ENCODE peak calls at places on chromosomes 12 and 14, in six cellular contexts. G, F, L, W, U and K are unnamed samples.

GRCh38 chr14:104199266-104199665 is 60.9 kb downstream of the KIF26A start:
- DNase-seq in G (no peak), L (no peak), W (no peak), F (no peak), U (no peak), K (no peak)

GRCh38 chr14:71414631-71415403 is 507.6 kb downstream of the PCNX1 start:
- DNase-seq in G (no peak), L (no peak), U (no peak), W (no peak), F (no peak), K (no peak)

GRCh38 chr12:31600252-31600651 is 9.3 kb upstream of the DENND5B start:
- DNase-seq in F (no peak), W (no peak), U (no peak), G (no peak), L (no peak), K (no peak)

GRCh38 chr12:56629459-56630179 is 507 bp downstream of the BAZ2A start:
- DNase-seq in U (no peak), L (peak; percentile 34), W (no peak), F (peak; percentile 39), G (peak; percentile 59), K (no peak)

GRCh38 chr14:88380405-88380804 is 5.1 kb upstream of the SPATA7 start:
- DNase-seq in G (no peak), W (no peak), L (no peak), F (no peak), U (no peak), K (no peak)

GRCh38 chr12:12476836-12477531 is 85.7 kb downstream of the DUSP16 start:
- DNase-seq in L (no peak), F (no peak), G (no peak), W (no peak), U (peak; percentile 88), K (no peak)

GRCh38 chr12:29769162-29769820 is 14.5 kb downstream of the TMTC1 start:
- DNase-seq in G (no peak), F (no peak), W (no peak), L (no peak), U (no peak), K (peak; percentile 24)

GRCh38 chr12:40222247-40222646 is 2.5 kb upstream of the LRRK2 start:
- DNase-seq in W (no peak), U (no peak), L (no peak), F (no peak), G (no peak), K (no peak)

GRCh38 chr14:70416717-70417349 is at the start of gene SYNJ2BP:
- DNase-seq in F (peak; percentile 66), G (peak; percentile 77), U (peak; percentile 84), W (peak; percentile 44), L (peak; percentile 62), K (peak; percentile 79)

GRCh38 chr14:94690486-94690885 is 78.3 kb downstream of the SERPINA3 start:
- DNase-seq in U (no peak), W (no peak), F (no peak), L (no peak), G (no peak), K (no peak)

DNA sequence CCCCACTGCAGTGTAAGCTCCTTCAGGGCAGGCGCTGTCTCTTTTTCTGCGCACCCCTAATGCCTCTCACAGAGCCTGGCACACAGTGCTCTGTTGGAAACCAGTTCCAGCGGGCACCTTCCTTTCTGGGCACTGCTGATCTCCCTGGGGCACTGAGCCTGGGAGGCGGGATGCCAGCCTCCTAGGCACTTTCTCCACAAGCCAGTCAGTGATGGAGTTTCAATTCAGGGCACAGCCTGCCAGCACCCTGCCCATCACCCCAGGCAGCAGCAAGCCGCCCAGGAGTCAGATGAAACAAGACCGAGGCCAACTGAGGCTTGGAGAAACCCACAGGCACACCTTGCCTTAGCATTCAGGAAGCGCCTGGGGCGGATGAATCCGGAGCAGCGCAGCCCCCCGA is 5.7 kb upstream of the CTDSP2 start:
- DNase-seq in W (no peak), L (no peak), U (no peak), G (peak; percentile 75), F (no peak), K (peak; percentile 58)
- H3K4me3 ChIP-seq in W (peak overlapping the region; percentile 6), L (peak overlapping the region; percentile 43), U (peak overlapping the region; percentile 31), G (no peak overlapping the region), F (peak overlapping the region; percentile 36), K (peak overlapping the region; percentile 65)

GRCh38 chr12:114687802-114688201 is 3.8 kb upstream of the TBX3 start:
- DNase-seq in U (no peak), G (no peak), W (no peak), L (peak; percentile 32), F (no peak), K (no peak)
- H3K27ac ChIP-seq in U (no peak overlapping the region), G (no peak overlapping the region), W (no peak overlapping the region), L (no peak overlapping the region), F (no peak overlapping the region), K (no peak overlapping the region)

DNA sequence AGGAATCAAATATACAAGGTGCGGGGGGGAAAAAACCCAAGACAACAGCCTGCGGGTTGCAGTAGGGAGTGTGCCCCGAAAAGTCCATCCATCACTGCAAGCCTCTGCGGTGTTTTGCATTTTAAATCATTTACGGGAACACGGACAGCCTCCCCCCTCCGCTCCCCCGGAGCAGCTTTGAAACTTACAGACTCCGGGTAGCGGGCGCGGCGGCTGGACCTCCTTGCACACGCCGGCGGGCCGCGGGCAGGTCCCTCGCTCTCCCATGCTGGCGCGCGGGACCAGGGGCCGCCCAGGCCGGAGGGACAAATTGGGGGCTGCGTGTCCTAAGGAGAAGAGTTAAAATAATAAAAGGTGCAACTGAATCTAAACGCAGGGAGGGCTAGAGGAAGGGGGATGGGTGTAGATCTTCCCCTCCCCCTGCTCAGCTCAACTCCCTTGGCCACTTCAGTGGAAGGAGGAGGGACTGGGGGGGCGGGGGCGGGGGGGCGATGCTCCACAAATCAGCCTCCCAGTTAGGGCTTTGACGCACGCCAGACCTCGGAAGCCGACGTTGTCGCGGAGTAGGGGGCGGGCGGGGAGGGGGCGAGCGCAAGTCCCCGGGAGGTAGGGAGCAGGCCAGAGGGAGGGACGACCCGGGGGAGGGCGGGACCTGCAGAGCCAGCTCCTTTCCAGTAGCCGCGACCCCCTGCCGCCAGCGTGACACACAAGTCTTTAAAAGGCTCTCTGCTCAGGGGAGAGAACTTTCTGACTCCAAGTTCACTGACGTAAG is at the start of gene KCNJ8:
- DNase-seq in F (peak; percentile 83), U (peak; percentile 42), G (peak; percentile 86), W (no peak), L (peak; percentile 81), K (peak; percentile 94)
- H3K4me3 ChIP-seq in F (peak within 1 kb of the TSS; percentile 54), U (peak within 1 kb of the TSS; percentile 53), G (peak within 1 kb of the TSS; percentile 98), W (no peak within 1 kb of the TSS), L (peak within 1 kb of the TSS; percentile 68), K (peak within 1 kb of the TSS; percentile 68)

DNA sequence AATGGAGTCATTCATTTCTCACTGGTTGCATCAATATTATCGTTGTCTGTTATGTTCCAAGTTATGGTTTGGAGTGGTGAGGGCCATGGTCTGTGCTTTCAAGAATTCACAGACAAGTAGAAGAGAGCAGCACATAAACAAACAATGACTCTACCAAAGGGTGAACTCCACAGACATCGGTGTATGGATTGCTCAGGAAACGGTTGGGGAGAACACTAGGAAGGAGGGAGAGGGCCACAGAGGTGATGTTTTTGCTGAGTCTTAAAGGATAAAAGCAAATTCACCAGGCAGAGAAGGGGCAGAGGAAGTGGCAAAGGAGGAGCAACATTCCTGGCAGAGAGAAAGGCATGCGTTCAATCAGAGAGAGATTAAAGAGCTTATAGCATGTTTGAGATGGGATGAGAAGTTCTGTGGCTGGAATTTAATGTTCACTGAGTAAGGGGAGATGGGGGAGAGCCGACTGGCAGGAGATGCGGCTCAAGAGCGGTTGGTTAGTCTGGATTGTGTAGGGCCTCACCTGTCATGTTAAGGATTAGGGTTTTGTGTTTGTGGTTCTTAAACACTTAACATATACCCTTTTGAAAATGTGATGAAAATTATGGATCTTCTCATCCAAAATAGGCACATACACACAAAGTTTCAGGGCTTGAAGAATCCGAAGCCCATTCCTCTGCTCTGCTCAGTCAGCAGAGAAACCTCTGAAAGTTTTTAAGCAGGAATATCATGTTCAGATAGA is 42.3 kb upstream of the FRMD6 start:
- DNase-seq in G (no peak), W (no peak), U (no peak), F (no peak), L (no peak), K (no peak)
- H3K27ac ChIP-seq in G (no peak overlapping the region), W (no peak overlapping the region), U (no peak overlapping the region), F (no peak overlapping the region), L (no peak overlapping the region), K (no peak overlapping the region)

GRCh38 chr14:49897414-49897813 is 4.5 kb downstream of the ARF6 start:
- DNase-seq in U (no peak), G (no peak), W (no peak), F (no peak), L (no peak), K (no peak)

GRCh38 chr14:49896956-49897355 is 4.1 kb downstream of the ARF6 start:
- DNase-seq in F (no peak), U (no peak), G (no peak), L (no peak), W (no peak), K (no peak)

GRCh38 chr14:49897965-49898364 is 5.1 kb downstream of the ARF6 start:
- DNase-seq in W (no peak), L (no peak), G (no peak), U (no peak), F (no peak), K (no peak)

GRCh38 chr14:49900973-49901372 is 8.1 kb downstream of the ARF6 start:
- DNase-seq in L (no peak), G (no peak), W (no peak), U (no peak), F (no peak), K (no peak)

GRCh38 chr14:49898485-49898884 is 5.6 kb downstream of the ARF6 start:
- DNase-seq in L (no peak), G (no peak), U (no peak), W (no peak), F (no peak), K (no peak)
- H3K4me3 ChIP-seq in L (no peak overlapping the region), G (no peak overlapping the region), U (no peak overlapping the region), W (peak overlapping the region; percentile 58), F (no peak overlapping the region), K (no peak overlapping the region)

DNA sequence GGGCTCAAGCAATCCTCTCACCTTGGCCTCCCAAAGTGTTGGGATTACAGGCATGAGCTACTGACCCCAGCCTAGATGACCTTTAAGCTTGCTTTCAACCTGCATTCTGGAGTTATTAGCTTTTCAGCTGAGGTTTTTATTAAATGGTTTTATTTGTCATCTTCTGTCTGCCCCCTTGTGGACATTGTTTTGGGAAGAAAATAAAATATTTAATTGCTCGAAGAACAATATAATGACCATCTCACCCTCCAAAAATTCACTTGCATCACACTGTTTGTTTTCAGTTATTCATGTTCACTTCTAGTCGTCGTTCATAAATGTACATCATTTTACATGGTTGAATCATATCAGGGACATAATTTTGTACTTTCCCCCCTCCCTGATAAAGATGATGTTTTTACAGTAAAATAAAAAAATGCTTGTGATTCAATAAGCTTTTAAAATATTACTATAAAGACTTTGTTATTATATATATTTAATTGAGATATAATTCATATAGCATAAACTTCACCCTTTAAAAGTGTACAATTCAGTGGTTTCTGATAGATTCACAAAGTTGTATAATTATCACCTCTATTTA is 10.1 kb upstream of the SPATS2 start:
- DNase-seq in W (no peak), L (peak; percentile 37), G (no peak), F (no peak), U (no peak), K (no peak)
- H3K27ac ChIP-seq in W (no peak overlapping the region), L (no peak overlapping the region), G (no peak overlapping the region), F (no peak overlapping the region), U (no peak overlapping the region), K (no peak overlapping the region)

DNA sequence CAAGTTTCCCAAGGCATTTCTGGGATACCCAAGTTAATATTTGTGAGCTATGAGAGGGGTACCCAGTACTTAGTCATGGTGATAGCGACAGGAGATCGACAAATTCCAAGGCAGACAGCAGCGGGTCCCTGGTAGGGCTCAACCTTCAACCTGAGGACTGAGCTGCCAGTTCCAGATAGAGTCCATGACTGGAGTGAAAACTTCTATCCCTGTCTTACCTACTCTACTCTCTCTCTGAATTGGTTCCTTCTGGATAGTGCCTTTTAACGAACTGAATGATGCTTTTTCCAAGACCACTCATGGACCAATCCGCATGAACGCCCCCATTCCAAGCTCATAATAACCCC is 76.9 kb upstream of the ALG10 start:
- DNase-seq in G (no peak), F (no peak), L (no peak), W (no peak), U (no peak), K (no peak)
- H3K4me3 ChIP-seq in G (no peak overlapping the region), F (no peak overlapping the region), L (no peak overlapping the region), W (no peak overlapping the region), U (no peak overlapping the region), K (no peak overlapping the region)